ENCODE peak calls at places on chromosomes 7 and 10, in four cellular contexts. R is CD8-positive, alpha-beta T cell; O is substantia nigra; V is lower lobe of right lung. J is an unnamed sample.

GRCh38 chr7:150417239-150417638 is 33.2 kb upstream of the GIMAP8 start:
- DNase-seq in O (no peak), R (peak; percentile 42), V (no peak), J (no peak)

GRCh38 chr7:133742709-133743538 is 384.2 kb upstream of the LRGUK start:
- DNase-seq in R (no peak), O (no peak), V (no peak), J (no peak)

GRCh38 chr7:130037703-130038102 is 13.5 kb downstream of the ZC3HC1 start:
- DNase-seq in O (no peak), V (no peak), R (no peak), J (no peak)

GRCh38 chr7:101308245-101309085 is 13.1 kb downstream of the IFT22 start:
- DNase-seq in V (peak; percentile 86), R (no peak), O (no peak), J (no peak)

GRCh38 chr10:5413012-5413938 is 918 bp downstream of the NET1 start:
- DNase-seq in R (no peak), V (no peak), O (peak; percentile 37), J (no peak)

GRCh38 chr7:122316467-122317394 is 12.2 kb upstream of the FEZF1 start:
- DNase-seq in R (no peak), O (no peak), V (no peak), J (no peak)

GRCh38 chr10:6919077-6919476 is 339.0 kb upstream of the PRKCQ start:
- DNase-seq in R (no peak), V (no peak), O (no peak), J (no peak)

GRCh38 chr7:158970132-158970531 is 113.8 kb downstream of the DYNC2I1 start:
- DNase-seq in V (no peak), O (no peak), R (no peak), J (no peak)

GRCh38 chr7:140238778-140239652 is 62.2 kb upstream of the KDM7A start:
- DNase-seq in V (no peak), O (no peak), R (no peak), J (no peak)

GRCh38 chr10:17460732-17461131 is 6.3 kb upstream of the ST8SIA6 start:
- DNase-seq in R (no peak), O (no peak), V (no peak), J (no peak)

GRCh38 chr10:133100706-133101463 is 13.2 kb downstream of the ADGRA1 start:
- DNase-seq in R (no peak), O (no peak), V (no peak), J (no peak)

GRCh38 chr10:61943699-61944444 is 42.4 kb downstream of the ARID5B start:
- DNase-seq in V (no peak), R (no peak), O (no peak), J (peak; percentile 42)

GRCh38 chr10:14839305-14839695 is 1.2 kb downstream of the HSPA14 start:
- DNase-seq in R (no peak), O (no peak), V (no peak), J (no peak)

GRCh38 chr10:49594594-49594993 is 15.5 kb upstream of the SLC18A3 start:
- DNase-seq in R (peak; percentile 48), O (peak; percentile 20), V (no peak), J (no peak)

GRCh38 chr10:102596506-102596971 is 47.7 kb upstream of the TRIM8 start:
- DNase-seq in V (no peak), R (no peak), O (peak; percentile 27), J (no peak)

GRCh38 chr7:29924006-29924405 is 65.6 kb downstream of the SCRN1 start:
- DNase-seq in R (no peak), O (no peak), V (no peak), J (no peak)

GRCh38 chr10:1324914-1325313 is 268.7 kb downstream of the WDR37 start:
- DNase-seq in R (no peak), V (no peak), O (no peak), J (no peak)

GRCh38 chr10:32963102-32963501 is 5.1 kb upstream of the ITGB1 start:
- DNase-seq in R (no peak), O (no peak), V (no peak), J (no peak)

GRCh38 chr10:629186-629998 is 60.1 kb downstream of the DIP2C start:
- DNase-seq in R (no peak), V (peak; percentile 40), O (no peak), J (no peak)

GRCh38 chr10:17273403-17273802 is 45.4 kb downstream of the VIM start:
- DNase-seq in V (no peak), R (no peak), O (no peak), J (no peak)

GRCh38 chr7:111844904-111845662 is 282.8 kb upstream of the IMMP2L start:
- DNase-seq in V (no peak), O (no peak), R (no peak), J (no peak)

GRCh38 chr10:24603333-24603732 is 120.4 kb downstream of the ARHGAP21 start:
- DNase-seq in V (no peak), O (no peak), R (no peak), J (no peak)

GRCh38 chr10:92880233-92880861 is 32.0 kb downstream of the EXOC6 start:
- DNase-seq in O (no peak), R (no peak), V (no peak), J (peak; percentile 16)

GRCh38 chr10:22988581-22989360 is 60.9 kb downstream of the ARMC3 start:
- DNase-seq in O (peak; percentile 19), V (no peak), R (peak; percentile 81), J (peak; percentile 78)

GRCh38 chr7:42431873-42432272 is 194.9 kb upstream of the GLI3 start:
- DNase-seq in V (no peak), O (no peak), R (no peak), J (no peak)

GRCh38 chr7:69670701-69671100 is 72.4 kb downstream of the AUTS2 start:
- DNase-seq in R (no peak), V (no peak), O (no peak), J (no peak)

GRCh38 chr7:114758661-114759227 is 163.2 kb upstream of the MDFIC start:
- DNase-seq in V (no peak), O (no peak), R (no peak), J (no peak)

GRCh38 chr7:3346082-3346481 is 45.0 kb downstream of the SDK1 start:
- DNase-seq in R (no peak), V (no peak), O (no peak), J (no peak)

GRCh38 chr10:68301790-68302502 is 29.9 kb upstream of the HNRNPH3 start:
- DNase-seq in V (no peak), O (no peak), R (no peak), J (no peak)

GRCh38 chr10:71704816-71705215 is 14.8 kb downstream of the C10orf105 start:
- DNase-seq in O (no peak), V (no peak), R (no peak), J (no peak)

GRCh38 chr7:68313806-68314205 is 1284.5 kb upstream of the AUTS2 start:
- DNase-seq in R (no peak), V (no peak), O (no peak), J (no peak)

GRCh38 chr10:3770611-3771110 is 14.3 kb downstream of the KLF6 start:
- DNase-seq in R (no peak), O (no peak), V (no peak), J (no peak)

GRCh38 chr7:23072043-23072442 is 33.5 kb upstream of the KLHL7 start:
- DNase-seq in V (no peak), O (no peak), R (no peak), J (no peak)

GRCh38 chr10:123139521-123140163 is 3.9 kb downstream of the HMX3 start:
- DNase-seq in R (no peak), O (no peak), V (no peak), J (no peak)

GRCh38 chr7:139950881-139951525 is 111.7 kb downstream of the PARP12 start:
- DNase-seq in R (no peak), V (no peak), O (no peak), J (no peak)

GRCh38 chr10:120386196-120386595 is 70.8 kb upstream of the PLPP4 start:
- DNase-seq in R (no peak), O (no peak), V (no peak), J (no peak)

GRCh38 chr10:72322280-72323058 is 32.2 kb downstream of the DNAJB12 start:
- DNase-seq in V (no peak), R (no peak), O (no peak), J (peak; percentile 72)

GRCh38 chr10:60456053-60456452 is 66.4 kb upstream of the ANK3 start:
- DNase-seq in O (no peak), R (no peak), V (no peak), J (no peak)

GRCh38 chr10:60450291-60450690 is 60.6 kb upstream of the ANK3 start:
- DNase-seq in O (no peak), V (no peak), R (no peak), J (no peak)

GRCh38 chr10:60460058-60460457 is 70.4 kb upstream of the ANK3 start:
- DNase-seq in V (no peak), R (no peak), O (no peak), J (no peak)

GRCh38 chr10:60453031-60453430 is 63.4 kb upstream of the ANK3 start:
- DNase-seq in R (no peak), V (no peak), O (no peak), J (no peak)

GRCh38 chr10:60454336-60454735 is 64.7 kb upstream of the ANK3 start:
- DNase-seq in O (no peak), R (no peak), V (no peak), J (no peak)
- H3K27ac ChIP-seq in O (no peak overlapping the region), R (no peak overlapping the region), V (no peak overlapping the region), J (no peak overlapping the region)

DNA sequence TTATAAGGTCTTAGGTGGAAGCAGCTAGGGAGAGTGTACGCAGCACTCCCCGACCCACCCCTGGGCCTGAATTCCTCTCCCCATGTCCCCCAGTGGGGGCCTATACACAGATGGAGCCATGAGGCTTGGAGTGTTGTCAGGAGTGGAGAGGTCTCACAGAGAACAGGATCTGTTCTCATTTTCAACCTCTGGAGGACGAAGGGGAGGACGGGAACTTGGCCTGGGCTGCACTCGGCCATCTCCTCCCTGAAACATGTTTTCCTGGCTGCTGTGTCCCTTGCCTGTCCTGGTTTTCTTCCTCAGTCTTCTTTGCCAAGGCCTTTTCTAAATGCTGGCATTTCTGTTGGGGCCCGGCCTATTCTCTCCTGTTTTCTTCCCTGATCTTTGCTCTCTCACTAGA is 19.2 kb downstream of the ADCYAP1R1 start:
- DNase-seq in R (no peak), O (peak; percentile 33), V (peak; percentile 14), J (no peak)
- H3K27ac ChIP-seq in R (no peak overlapping the region), O (no peak overlapping the region), V (no peak overlapping the region), J (no peak overlapping the region)

DNA sequence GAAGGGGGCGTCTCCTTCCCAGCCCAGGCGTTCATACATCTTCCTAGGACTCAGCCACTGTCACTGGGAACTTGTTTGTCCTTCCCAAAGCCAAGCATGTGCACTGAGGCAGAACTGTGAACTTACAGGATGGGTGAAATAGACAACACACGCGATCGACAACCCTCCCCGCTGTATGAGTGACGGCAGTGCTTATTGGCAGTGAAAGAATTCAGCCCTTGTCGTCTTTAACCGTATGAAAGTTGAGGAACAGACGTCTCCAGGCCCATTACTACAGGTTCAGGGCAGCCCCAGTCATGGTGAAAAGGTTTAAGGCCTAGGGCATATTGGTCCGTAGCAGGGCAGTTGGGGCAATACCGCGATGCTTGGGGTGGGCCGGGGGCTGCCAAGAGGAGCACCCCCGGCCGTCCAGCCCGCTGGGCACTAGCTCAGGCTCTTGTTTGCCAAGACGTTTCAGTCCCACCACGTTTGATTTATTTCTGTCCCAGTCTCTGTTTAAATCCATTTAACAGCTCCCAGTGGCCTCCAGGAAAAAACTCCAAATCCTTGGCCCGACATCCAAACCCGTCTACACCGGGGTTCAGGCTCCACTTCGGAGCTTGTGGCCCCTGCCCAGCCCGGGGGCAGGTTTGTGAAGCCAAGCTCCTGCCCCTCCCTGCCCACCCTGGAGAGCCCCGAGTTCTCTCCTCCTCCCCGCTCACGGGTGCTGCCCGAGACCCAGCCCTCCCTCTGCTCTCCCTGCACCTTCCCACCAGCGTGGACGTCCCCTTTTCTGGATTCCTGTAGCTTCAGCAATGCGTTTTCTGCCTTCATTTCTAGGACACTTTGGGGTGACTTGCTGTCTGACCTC is 159.8 kb downstream of the DNAJB6 start:
- DNase-seq in V (no peak), O (no peak), R (peak; percentile 44), J (no peak)
- H3K27ac ChIP-seq in V (no peak overlapping the region), O (no peak overlapping the region), R (no peak overlapping the region), J (no peak overlapping the region)

GRCh38 chr7:17311952-17312351 is 13.5 kb downstream of the AHR start:
- DNase-seq in R (no peak), O (no peak), V (no peak), J (no peak)
- H3K27ac ChIP-seq in R (no peak overlapping the region), O (no peak overlapping the region), V (peak overlapping the region; percentile 4), J (no peak overlapping the region)

J was measured in CD8-positive, alpha-beta memory T cell.